ENCODE peak calls at places on chromosome 19, in four cellular contexts. One of them, this sample, is unnamed.

GRCh38 chr19:39212377-39212742 is 8.3 kb upstream of the SYCN start:
- DNase-seq in SK-N-SH: peak; percentile 66
- DNase-seq in H1: no peak
- DNase-seq in HepG2: no peak
- DNase-seq in this sample: no peak

GRCh38 chr19:50493171-50493570 is 16.5 kb upstream of the GARIN5A start:
- DNase-seq in SK-N-SH: no peak
- DNase-seq in H1: no peak
- DNase-seq in HepG2: no peak
- DNase-seq in this sample: no peak

GRCh38 chr19:46958542-46958941 is 61.1 kb upstream of the NPAS1 start:
- DNase-seq in SK-N-SH: peak; percentile 67
- DNase-seq in H1: no peak
- DNase-seq in HepG2: peak; percentile 44
- DNase-seq in this sample: no peak

GRCh38 chr19:29277107-29277506 is 64.2 kb upstream of the UQCRFS1 start:
- DNase-seq in SK-N-SH: no peak
- DNase-seq in H1: no peak
- DNase-seq in HepG2: no peak
- DNase-seq in this sample: peak; percentile 49

GRCh38 chr19:45920458-45920857 is 5.9 kb upstream of the NANOS2 start:
- DNase-seq in SK-N-SH: no peak
- DNase-seq in H1: no peak
- DNase-seq in HepG2: no peak
- DNase-seq in this sample: no peak

GRCh38 chr19:37218592-37218935 is 550 bp downstream of the ZNF383 start:
- DNase-seq in SK-N-SH: peak; percentile 14
- DNase-seq in H1: no peak
- DNase-seq in HepG2: no peak
- DNase-seq in this sample: no peak

GRCh38 chr19:5691205-5691929 is 1.3 kb downstream of the RPL36 start:
- DNase-seq in SK-N-SH: peak; percentile 67
- DNase-seq in H1: no peak
- DNase-seq in HepG2: no peak
- DNase-seq in this sample: no peak

GRCh38 chr19:38741670-38742069 is 2.6 kb downstream of the CAPN12 start:
- DNase-seq in SK-N-SH: peak; percentile 11
- DNase-seq in H1: no peak
- DNase-seq in HepG2: no peak
- DNase-seq in this sample: no peak

GRCh38 chr19:3162418-3163229 is 15.9 kb upstream of the S1PR4 start:
- DNase-seq in SK-N-SH: peak; percentile 66
- DNase-seq in H1: no peak
- DNase-seq in HepG2: peak; percentile 44
- DNase-seq in this sample: peak; percentile 66

GRCh38 chr19:30999726-31000125 is 349.5 kb downstream of the TSHZ3 start:
- DNase-seq in SK-N-SH: no peak
- DNase-seq in H1: no peak
- DNase-seq in HepG2: no peak
- DNase-seq in this sample: no peak

GRCh38 chr19:11203194-11204075 is 6.1 kb upstream of the KANK2 start:
- DNase-seq in SK-N-SH: peak; percentile 93
- DNase-seq in H1: peak; percentile 46
- DNase-seq in HepG2: peak; percentile 35
- DNase-seq in this sample: no peak

GRCh38 chr19:5364674-5365073 is 24.1 kb upstream of the PTPRS start:
- DNase-seq in SK-N-SH: peak; percentile 49
- DNase-seq in H1: no peak
- DNase-seq in HepG2: no peak
- DNase-seq in this sample: no peak

GRCh38 chr19:4100647-4101495 is 23.1 kb downstream of the MAP2K2 start:
- DNase-seq in SK-N-SH: no peak
- DNase-seq in H1: no peak
- DNase-seq in HepG2: no peak
- DNase-seq in this sample: no peak

GRCh38 chr19:46660601-46661019 is 372 bp downstream of the DACT3 start:
- DNase-seq in SK-N-SH: peak; percentile 74
- DNase-seq in H1: no peak
- DNase-seq in HepG2: no peak
- DNase-seq in this sample: no peak

GRCh38 chr19:4584670-4585460 is 25.4 kb upstream of the SEMA6B start:
- DNase-seq in SK-N-SH: peak; percentile 79
- DNase-seq in H1: no peak
- DNase-seq in HepG2: no peak
- DNase-seq in this sample: no peak

GRCh38 chr19:45442927-45443461 is 19.3 kb upstream of the ERCC1 start:
- DNase-seq in SK-N-SH: peak; percentile 59
- DNase-seq in H1: no peak
- DNase-seq in HepG2: no peak
- DNase-seq in this sample: no peak

GRCh38 chr19:48218964-48219363 is 36.7 kb downstream of the CARD8 start:
- DNase-seq in SK-N-SH: no peak
- DNase-seq in H1: no peak
- DNase-seq in HepG2: no peak
- DNase-seq in this sample: no peak

GRCh38 chr19:13861392-13861713 is 15.6 kb upstream of the NANOS3 start:
- DNase-seq in SK-N-SH: peak; percentile 25
- DNase-seq in H1: no peak
- DNase-seq in HepG2: no peak
- DNase-seq in this sample: no peak
- TF ChIP-seq JUND in SK-N-SH: no peak
- TF ChIP-seq JUND in H1: no peak
- TF ChIP-seq JUND in HepG2: no peak
- TF ChIP-seq JUND in this sample: no peak

GRCh38 chr19:55493052-55493649 is 4.9 kb downstream of the SSC5D start:
- DNase-seq in SK-N-SH: no peak
- DNase-seq in H1: no peak
- DNase-seq in HepG2: no peak
- DNase-seq in this sample: no peak

GRCh38 chr19:55491546-55492360 is 3.5 kb downstream of the SSC5D start:
- DNase-seq in SK-N-SH: no peak
- DNase-seq in H1: no peak
- DNase-seq in HepG2: no peak
- DNase-seq in this sample: no peak

GRCh38 chr19:55490478-55491436 is 2.5 kb downstream of the SSC5D start:
- DNase-seq in SK-N-SH: no peak
- DNase-seq in H1: no peak
- DNase-seq in HepG2: no peak
- DNase-seq in this sample: no peak

GRCh38 chr19:55493650-55494171 is 5.5 kb downstream of the SSC5D start:
- DNase-seq in SK-N-SH: no peak
- DNase-seq in H1: no peak
- DNase-seq in HepG2: no peak
- DNase-seq in this sample: no peak

GRCh38 chr19:55492362-55492944 is 4.2 kb downstream of the SSC5D start:
- DNase-seq in SK-N-SH: no peak
- DNase-seq in H1: no peak
- DNase-seq in HepG2: no peak
- DNase-seq in this sample: no peak
- TF ChIP-seq JUND in SK-N-SH: no peak
- TF ChIP-seq JUND in H1: no peak
- TF ChIP-seq JUND in HepG2: no peak
- TF ChIP-seq JUND in this sample: no peak

GRCh38 chr19:18867199-18867598 is 28.8 kb downstream of the CERS1 start:
- DNase-seq in SK-N-SH: no peak
- DNase-seq in H1: no peak
- DNase-seq in HepG2: no peak
- DNase-seq in this sample: no peak

GRCh38 chr19:18866800-18867123 is 29.2 kb downstream of the CERS1 start:
- DNase-seq in SK-N-SH: no peak
- DNase-seq in H1: no peak
- DNase-seq in HepG2: no peak
- DNase-seq in this sample: no peak

GRCh38 chr19:18867751-18868150 is 28.2 kb downstream of the CERS1 start:
- DNase-seq in SK-N-SH: no peak
- DNase-seq in H1: no peak
- DNase-seq in HepG2: no peak
- DNase-seq in this sample: no peak

GRCh38 chr19:18865106-18865972 is 30.6 kb downstream of the CERS1 start:
- DNase-seq in SK-N-SH: no peak
- DNase-seq in H1: no peak
- DNase-seq in HepG2: no peak
- DNase-seq in this sample: no peak

GRCh38 chr19:18865973-18866799 is 29.8 kb downstream of the CERS1 start:
- DNase-seq in SK-N-SH: peak; percentile 98
- DNase-seq in H1: no peak
- DNase-seq in HepG2: peak; percentile 35
- DNase-seq in this sample: peak; percentile 56
- TF ChIP-seq JUND in SK-N-SH: no peak
- TF ChIP-seq JUND in H1: no peak
- TF ChIP-seq JUND in HepG2: no peak
- TF ChIP-seq JUND in this sample: no peak

GRCh38 chr19:15463865-15464371 is 426 bp downstream of the RASAL3 start:
- DNase-seq in SK-N-SH: no peak
- DNase-seq in H1: no peak
- DNase-seq in HepG2: no peak
- DNase-seq in this sample: no peak
- TF ChIP-seq JUND in SK-N-SH: no peak
- TF ChIP-seq JUND in H1: no peak
- TF ChIP-seq JUND in HepG2: no peak
- TF ChIP-seq JUND in this sample: no peak

DNA sequence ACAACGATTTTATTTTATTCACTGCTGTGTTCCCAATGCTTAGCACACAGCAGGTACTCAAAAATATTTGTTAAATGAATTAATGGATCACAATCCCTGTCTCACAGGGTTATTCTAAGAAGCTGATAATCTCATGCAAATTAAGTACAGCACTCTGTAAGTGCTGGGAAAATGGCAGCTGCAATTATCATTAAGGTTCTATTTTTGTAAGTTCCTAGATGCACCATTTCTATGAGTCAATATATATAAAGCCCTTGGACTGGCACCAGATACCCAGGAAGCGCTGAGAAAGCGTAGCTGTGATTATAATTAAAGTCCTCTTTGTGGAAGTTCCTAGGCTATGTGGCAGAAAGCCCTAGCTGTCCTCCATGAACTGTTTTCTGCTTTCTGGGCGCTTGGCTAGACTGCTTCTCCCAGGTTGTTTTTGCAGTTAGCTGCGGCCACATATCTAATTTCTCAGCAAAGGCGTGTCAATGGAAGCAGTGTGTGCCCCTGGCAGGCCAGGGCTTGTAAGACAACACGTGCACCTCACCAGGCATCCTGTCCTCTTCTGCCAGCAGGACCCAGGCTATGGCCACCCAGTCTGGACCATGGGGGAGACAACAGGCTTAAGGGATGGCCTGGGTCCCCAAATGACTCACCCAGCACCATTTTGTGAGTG is 5.2 kb upstream of the SRRM5 start:
- DNase-seq in SK-N-SH: no peak
- DNase-seq in H1: no peak
- DNase-seq in HepG2: no peak
- DNase-seq in this sample: no peak
- TF ChIP-seq JUND in SK-N-SH: no peak
- TF ChIP-seq JUND in H1: no peak
- TF ChIP-seq JUND in HepG2: no peak
- TF ChIP-seq JUND in this sample: no peak

GRCh38 chr19:55242517-55242916 is 14.0 kb upstream of the TMEM86B start:
- DNase-seq in SK-N-SH: no peak
- DNase-seq in H1: no peak
- DNase-seq in HepG2: no peak
- DNase-seq in this sample: no peak
- TF ChIP-seq JUND in SK-N-SH: no peak
- TF ChIP-seq JUND in H1: no peak
- TF ChIP-seq JUND in HepG2: no peak
- TF ChIP-seq JUND in this sample: no peak